ENCODE peak calls at places on chromosomes 16 and 17, in seven cellular contexts. U is prostate gland, E is suprapubic skin, N is stomach, Y is GM23338, W is HCT116, T is GM12878. C is an unnamed sample.

GRCh38 chr16:85627835-85628556 is 14.9 kb downstream of the GSE1 start:
- DNase-seq in U (no peak), E (no peak), N (no peak), Y (no peak), W (no peak), T (no peak), C (no peak)

GRCh38 chr16:25771812-25772568 is 80.2 kb downstream of the HS3ST4 start:
- DNase-seq in U (no peak), E (no peak), N (no peak), Y (no peak), W (no peak), T (no peak), C (peak; percentile 26)

GRCh38 chr17:75509528-75510258 is 5.6 kb downstream of the CASKIN2 start:
- DNase-seq in U (no peak), E (no peak), N (no peak), Y (no peak), W (no peak), T (no peak), C (no peak)

GRCh38 chr16:88754912-88755744 is 29.9 kb downstream of the PIEZO1 start:
- DNase-seq in U (peak; percentile 42), E (no peak), N (no peak), Y (peak; percentile 78), W (no peak), T (no peak), C (no peak)

GRCh38 chr17:73433501-73433900 is 121.7 kb upstream of the CDC42EP4 start:
- DNase-seq in U (no peak), E (no peak), N (no peak), Y (no peak), W (no peak), T (no peak), C (no peak)

GRCh38 chr16:86985656-86986030 is 331.5 kb downstream of the C16orf95 start:
- DNase-seq in U (no peak), E (no peak), N (no peak), Y (no peak), W (no peak), T (no peak), C (no peak)

GRCh38 chr16:87127766-87128147 is 189.4 kb downstream of the C16orf95 start:
- DNase-seq in U (no peak), E (no peak), N (no peak), Y (no peak), W (no peak), T (no peak), C (no peak)

GRCh38 chr17:31517524-31517923 is 126.0 kb downstream of the RAB11FIP4 start:
- DNase-seq in U (no peak), E (no peak), N (no peak), Y (peak; percentile 78), W (no peak), T (no peak), C (no peak)

GRCh38 chr16:2284797-2285576 is 17.1 kb upstream of the RNPS1 start:
- DNase-seq in U (no peak), E (no peak), N (no peak), Y (no peak), W (no peak), T (no peak), C (no peak)

GRCh38 chr17:36808181-36808661 is 129.1 kb upstream of the LHX1 start:
- DNase-seq in U (no peak), E (no peak), N (no peak), Y (peak; percentile 78), W (no peak), T (no peak), C (no peak)

GRCh38 chr17:29148790-29149430 is 31.3 kb downstream of the MYO18A start:
- DNase-seq in U (peak; percentile 89), E (peak; percentile 96), N (peak; percentile 95), Y (peak; percentile 97), W (peak; percentile 85), T (peak; percentile 79), C (peak; percentile 98)

GRCh38 chr16:80369559-80369958 is 171.2 kb upstream of the DYNLRB2 start:
- DNase-seq in U (peak; percentile 42), E (no peak), N (peak; percentile 55), Y (peak; percentile 70), W (no peak), T (no peak), C (peak; percentile 88)

GRCh38 chr17:9402590-9403199 is 172.9 kb downstream of the STX8 start:
- DNase-seq in U (no peak), E (no peak), N (no peak), Y (peak; percentile 83), W (peak; percentile 16), T (no peak), C (no peak)

GRCh38 chr16:56998861-56999260 is 9.5 kb downstream of the NLRC5 start:
- DNase-seq in U (no peak), E (peak; percentile 40), N (no peak), Y (no peak), W (no peak), T (no peak), C (no peak)

GRCh38 chr17:37405955-37406634 is 541 bp downstream of the ACACA start:
- DNase-seq in U (no peak), E (no peak), N (no peak), Y (no peak), W (no peak), T (no peak), C (peak; percentile 93)

GRCh38 chr17:6910987-6911603 is 79.6 kb upstream of the TEKT1 start:
- DNase-seq in U (no peak), E (no peak), N (no peak), Y (peak; percentile 82), W (peak; percentile 29), T (no peak), C (no peak)

GRCh38 chr16:66250686-66251405 is 115.6 kb upstream of the CDH5 start:
- DNase-seq in U (peak; percentile 40), E (peak; percentile 88), N (peak; percentile 36), Y (peak; percentile 8), W (no peak), T (no peak), C (peak; percentile 95)

GRCh38 chr17:69327060-69327831 is at the start of gene ABCA5:
- DNase-seq in U (peak; percentile 90), E (peak; percentile 89), N (peak; percentile 95), Y (peak; percentile 91), W (peak; percentile 89), T (peak; percentile 69), C (peak; percentile 95)

GRCh38 chr17:57234252-57235092 is 21.9 kb upstream of the MSI2 start:
- DNase-seq in U (no peak), E (no peak), N (no peak), Y (peak; percentile 41), W (no peak), T (no peak), C (peak; percentile 42)

GRCh38 chr16:84732674-84733352 is 33.0 kb downstream of the USP10 start:
- DNase-seq in U (peak; percentile 69), E (no peak), N (no peak), Y (no peak), W (no peak), T (no peak), C (no peak)

GRCh38 chr17:50323060-50323459 is 22.9 kb upstream of the XYLT2 start:
- DNase-seq in U (no peak), E (no peak), N (no peak), Y (no peak), W (no peak), T (no peak), C (no peak)
- H3K4me1 ChIP-seq in U (peaks cover 7% of the 10 kb centered on the region), E (peaks cover 14% of the 10 kb centered on the region), N (no peaks in the 10 kb centered on the region), Y (peaks cover 15% of the 10 kb centered on the region), W (no peaks in the 10 kb centered on the region), T (peaks cover 3% of the 10 kb centered on the region), C (no peaks in the 10 kb centered on the region)

DNA sequence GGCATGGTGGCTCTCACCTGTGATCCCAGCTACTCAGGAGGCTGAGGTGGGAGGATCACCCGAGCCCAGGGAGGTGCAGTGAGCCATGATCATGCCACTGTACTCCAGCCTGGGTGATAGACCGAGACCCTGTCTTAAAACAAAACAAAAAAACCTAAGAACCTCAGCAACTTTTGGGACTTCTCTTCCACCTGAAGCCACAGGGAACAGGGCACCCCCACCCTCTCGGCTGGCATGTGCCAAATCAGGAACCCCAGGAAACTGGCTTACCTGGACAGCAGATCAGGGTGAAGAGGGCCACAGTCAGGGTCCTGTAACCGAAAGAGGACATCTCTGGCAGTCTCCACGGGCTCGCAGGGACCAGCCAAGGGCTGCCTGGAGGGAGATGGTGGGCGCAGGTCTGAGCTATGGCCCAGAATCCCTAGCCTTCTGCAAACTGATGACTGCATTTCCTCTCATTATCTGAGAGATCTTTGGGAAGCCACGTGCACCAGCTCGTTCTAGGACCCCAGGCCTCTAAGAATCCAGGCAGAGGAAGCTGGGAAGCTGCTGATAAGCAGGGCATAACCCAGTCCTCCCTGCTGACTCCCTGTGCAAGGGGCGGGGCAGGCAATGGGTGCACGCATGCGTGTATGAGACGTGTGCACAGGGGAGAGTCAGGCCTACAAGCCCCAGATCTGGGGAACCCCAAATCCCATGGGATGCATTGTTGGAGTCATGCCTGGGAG is 8.4 kb downstream of the PRR29 start:
- DNase-seq in U (no peak), E (peak; percentile 72), N (no peak), Y (no peak), W (no peak), T (no peak), C (no peak)
- TF ChIP-seq POLR2AphosphoS5 in U (no peak), E (no peak), N (peak; percentile 31), Y (no peak), W (no peak), T (no peak), C (peak; percentile 81)

GRCh38 chr17:48526986-48527741 is 3.6 kb downstream of the HOXB1 start:
- DNase-seq in U (no peak), E (no peak), N (no peak), Y (peak; percentile 85), W (no peak), T (no peak), C (no peak)
- H3K4me3 ChIP-seq in U (no peak overlapping the region), E (peak overlapping the region; percentile 27), N (no peak overlapping the region), Y (peak overlapping the region; percentile 61), W (no peak overlapping the region), T (no peak overlapping the region), C (peak overlapping the region; percentile 16)

DNA sequence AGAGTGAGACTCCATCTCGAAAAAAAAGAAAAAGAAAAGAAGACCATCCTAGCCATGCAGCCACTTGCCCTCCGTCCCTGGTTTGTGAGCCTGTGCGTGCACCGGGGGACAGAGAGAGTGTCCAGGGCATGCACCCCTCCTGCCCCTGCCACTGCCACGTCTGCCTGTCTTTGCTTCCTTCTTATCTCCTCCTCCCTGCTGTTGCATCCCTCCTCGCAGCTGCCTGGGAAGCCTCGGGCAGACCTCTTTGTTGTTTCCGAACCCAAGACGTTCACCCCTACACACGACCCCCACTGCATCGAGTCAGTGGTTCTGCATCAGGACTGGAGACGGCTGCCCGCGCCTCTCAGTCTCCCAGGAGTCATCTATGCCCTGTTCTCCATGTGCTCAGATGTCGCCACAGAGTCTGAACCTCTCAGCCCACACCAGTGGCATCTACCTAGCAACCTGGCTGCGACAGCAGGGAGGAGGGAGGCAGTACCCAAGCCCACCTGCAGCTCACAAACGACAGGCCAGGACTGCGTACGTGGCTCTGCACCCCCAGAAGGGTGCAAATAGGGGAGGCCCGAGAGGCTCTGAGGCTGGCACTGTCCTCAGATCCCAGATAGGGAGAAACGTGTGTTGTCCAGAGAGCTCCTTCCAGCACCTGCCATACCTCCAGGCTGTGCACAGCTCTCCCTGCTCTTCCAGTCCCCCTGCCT is 5.2 kb downstream of the TIMP2 start:
- DNase-seq in U (no peak), E (no peak), N (no peak), Y (no peak), W (no peak), T (no peak), C (no peak)
- H3K4me1 ChIP-seq in U (peaks cover 6% of the 10 kb centered on the region), E (peaks cover 88% of the 10 kb centered on the region), N (peaks cover 68% of the 10 kb centered on the region), Y (peaks cover 13% of the 10 kb centered on the region), W (peaks cover 22% of the 10 kb centered on the region), T (peaks cover 2% of the 10 kb centered on the region), C (peaks cover 92% of the 10 kb centered on the region)

GRCh38 chr16:51822471-51822870 is 671.4 kb upstream of the SALL1 start:
- DNase-seq in U (no peak), E (no peak), N (no peak), Y (no peak), W (no peak), T (no peak), C (no peak)
- TF ChIP-seq POLR2AphosphoS5 in U (no peak), E (no peak), N (no peak), Y (no peak), W (no peak), T (no peak), C (no peak)

C was measured in esophagus muscularis mucosa.